ENCODE peak calls at places on chromosomes 6 and 20, in nine cellular contexts. One of them, this sample, is unnamed.

GRCh38 chr6:12119085-12119588 is 107.0 kb downstream of the HIVEP1 start:
- DNase-seq in endodermal cell: no peak
- DNase-seq in CD8-positive, alpha-beta memory T cell: peak; percentile 62
- DNase-seq in hepatocyte: peak; percentile 4
- DNase-seq in lower lobe of right lung: no peak
- DNase-seq in transverse colon: no peak
- DNase-seq in iPS DF 6.9: no peak
- DNase-seq in tibial artery: no peak
- DNase-seq in brain microvascular endothelial cell: no peak
- DNase-seq in this sample: no peak

GRCh38 chr6:90263653-90264052 is 33.0 kb downstream of the BACH2 start:
- DNase-seq in endodermal cell: no peak
- DNase-seq in CD8-positive, alpha-beta memory T cell: no peak
- DNase-seq in hepatocyte: no peak
- DNase-seq in lower lobe of right lung: no peak
- DNase-seq in transverse colon: no peak
- DNase-seq in iPS DF 6.9: no peak
- DNase-seq in tibial artery: no peak
- DNase-seq in brain microvascular endothelial cell: no peak
- DNase-seq in this sample: no peak

GRCh38 chr6:81863123-81863522 is 110.6 kb upstream of the TENT5A start:
- DNase-seq in endodermal cell: peak; percentile 59
- DNase-seq in CD8-positive, alpha-beta memory T cell: no peak
- DNase-seq in hepatocyte: no peak
- DNase-seq in lower lobe of right lung: no peak
- DNase-seq in transverse colon: no peak
- DNase-seq in iPS DF 6.9: no peak
- DNase-seq in tibial artery: no peak
- DNase-seq in brain microvascular endothelial cell: no peak
- DNase-seq in this sample: no peak

GRCh38 chr6:152948150-152948768 is 34.6 kb downstream of the FBXO5 start:
- DNase-seq in endodermal cell: no peak
- DNase-seq in CD8-positive, alpha-beta memory T cell: no peak
- DNase-seq in hepatocyte: peak; percentile 55
- DNase-seq in lower lobe of right lung: no peak
- DNase-seq in transverse colon: no peak
- DNase-seq in iPS DF 6.9: no peak
- DNase-seq in tibial artery: no peak
- DNase-seq in brain microvascular endothelial cell: peak; percentile 25
- DNase-seq in this sample: no peak

GRCh38 chr6:104182811-104183210 is 676.9 kb downstream of the HACE1 start:
- DNase-seq in endodermal cell: no peak
- DNase-seq in CD8-positive, alpha-beta memory T cell: no peak
- DNase-seq in hepatocyte: peak; percentile 9
- DNase-seq in lower lobe of right lung: no peak
- DNase-seq in transverse colon: no peak
- DNase-seq in iPS DF 6.9: no peak
- DNase-seq in tibial artery: no peak
- DNase-seq in brain microvascular endothelial cell: peak; percentile 18
- DNase-seq in this sample: no peak

GRCh38 chr6:11341867-11342266 is 109.4 kb upstream of the NEDD9 start:
- DNase-seq in endodermal cell: no peak
- DNase-seq in CD8-positive, alpha-beta memory T cell: no peak
- DNase-seq in hepatocyte: no peak
- DNase-seq in lower lobe of right lung: no peak
- DNase-seq in transverse colon: no peak
- DNase-seq in iPS DF 6.9: no peak
- DNase-seq in tibial artery: no peak
- DNase-seq in brain microvascular endothelial cell: no peak
- DNase-seq in this sample: no peak

GRCh38 chr6:96116674-96117073 is 100.9 kb downstream of the FUT9 start:
- DNase-seq in endodermal cell: peak; percentile 51
- DNase-seq in CD8-positive, alpha-beta memory T cell: no peak
- DNase-seq in hepatocyte: no peak
- DNase-seq in lower lobe of right lung: no peak
- DNase-seq in transverse colon: no peak
- DNase-seq in iPS DF 6.9: no peak
- DNase-seq in tibial artery: no peak
- DNase-seq in brain microvascular endothelial cell: no peak
- DNase-seq in this sample: no peak

GRCh38 chr20:4170621-4171537 is 155.5 kb upstream of the RNF24 start:
- DNase-seq in endodermal cell: no peak
- DNase-seq in CD8-positive, alpha-beta memory T cell: no peak
- DNase-seq in hepatocyte: peak; percentile 54
- DNase-seq in lower lobe of right lung: no peak
- DNase-seq in transverse colon: no peak
- DNase-seq in iPS DF 6.9: no peak
- DNase-seq in tibial artery: no peak
- DNase-seq in brain microvascular endothelial cell: peak; percentile 6
- DNase-seq in this sample: no peak

GRCh38 chr6:33668914-33669313 is 42.6 kb downstream of the UQCC2 start:
- DNase-seq in endodermal cell: peak; percentile 70
- DNase-seq in CD8-positive, alpha-beta memory T cell: no peak
- DNase-seq in hepatocyte: peak; percentile 60
- DNase-seq in lower lobe of right lung: peak; percentile 81
- DNase-seq in transverse colon: peak; percentile 83
- DNase-seq in iPS DF 6.9: no peak
- DNase-seq in tibial artery: no peak
- DNase-seq in brain microvascular endothelial cell: no peak
- DNase-seq in this sample: no peak

GRCh38 chr20:64166712-64167615 is 2.7 kb downstream of the MYT1 start:
- DNase-seq in endodermal cell: peak; percentile 77
- DNase-seq in CD8-positive, alpha-beta memory T cell: no peak
- DNase-seq in hepatocyte: no peak
- DNase-seq in lower lobe of right lung: peak; percentile 18
- DNase-seq in transverse colon: no peak
- DNase-seq in iPS DF 6.9: no peak
- DNase-seq in tibial artery: no peak
- DNase-seq in brain microvascular endothelial cell: no peak
- DNase-seq in this sample: no peak

DNA sequence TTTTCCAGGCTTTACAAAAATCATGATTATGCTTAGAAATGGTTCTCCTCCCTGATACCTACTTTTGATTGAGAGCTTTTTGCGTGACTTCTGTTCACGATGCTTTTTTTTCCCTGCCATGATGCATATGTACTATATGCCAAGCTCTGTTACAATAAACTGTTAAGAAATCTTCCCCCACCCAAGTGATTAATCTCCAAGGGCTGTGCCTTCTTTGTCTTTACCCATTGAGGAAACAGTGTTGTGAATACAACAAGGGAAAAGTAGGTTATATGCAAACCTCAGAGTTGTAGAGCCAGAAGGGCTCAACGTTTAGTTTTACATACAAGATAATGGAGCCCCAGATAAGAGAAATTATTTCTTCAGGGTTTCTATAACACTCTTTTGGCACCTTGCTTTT is 34.1 kb upstream of the MYLK2 start:
- DNase-seq in endodermal cell: no peak
- DNase-seq in CD8-positive, alpha-beta memory T cell: no peak
- DNase-seq in hepatocyte: no peak
- DNase-seq in lower lobe of right lung: no peak
- DNase-seq in transverse colon: no peak
- DNase-seq in iPS DF 6.9: no peak
- DNase-seq in tibial artery: no peak
- DNase-seq in brain microvascular endothelial cell: no peak
- DNase-seq in this sample: no peak
- H3K36me3 ChIP-seq in endodermal cell: peaks cover 88% of the 10 kb centered on the region
- H3K36me3 ChIP-seq in CD8-positive, alpha-beta memory T cell: no peaks in the 10 kb centered on the region
- H3K36me3 ChIP-seq in hepatocyte: no peaks in the 10 kb centered on the region
- H3K36me3 ChIP-seq in lower lobe of right lung: no peaks in the 10 kb centered on the region
- H3K36me3 ChIP-seq in transverse colon: no peaks in the 10 kb centered on the region
- H3K36me3 ChIP-seq in iPS DF 6.9: peaks cover 13% of the 10 kb centered on the region
- H3K36me3 ChIP-seq in tibial artery: no peaks in the 10 kb centered on the region
- H3K36me3 ChIP-seq in brain microvascular endothelial cell: peaks cover 19% of the 10 kb centered on the region
- H3K36me3 ChIP-seq in this sample: no peaks in the 10 kb centered on the region

DNA sequence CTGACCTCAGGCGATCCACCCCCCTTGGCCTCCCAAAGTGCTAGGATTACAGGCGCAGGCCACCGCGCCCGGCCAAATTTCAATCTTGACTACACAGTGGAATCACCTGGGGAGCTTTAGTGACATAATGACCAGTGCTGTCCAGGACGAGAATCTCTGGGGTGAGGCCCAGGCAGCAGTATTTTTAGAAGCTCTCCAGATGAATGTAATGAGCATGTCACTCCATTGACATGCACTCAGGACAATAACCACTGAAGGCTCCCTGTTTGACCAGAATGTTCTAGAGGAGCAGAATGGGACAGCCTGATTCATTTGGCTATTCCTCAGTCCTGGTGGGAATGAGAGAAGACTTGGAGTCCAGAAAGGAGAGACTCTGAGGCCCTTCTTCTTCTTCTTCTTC is 39.2 kb downstream of the SRSF3 start:
- DNase-seq in endodermal cell: no peak
- DNase-seq in CD8-positive, alpha-beta memory T cell: no peak
- DNase-seq in hepatocyte: no peak
- DNase-seq in lower lobe of right lung: no peak
- DNase-seq in transverse colon: no peak
- DNase-seq in iPS DF 6.9: no peak
- DNase-seq in tibial artery: no peak
- DNase-seq in brain microvascular endothelial cell: no peak
- DNase-seq in this sample: peak; percentile 30
- H3K36me3 ChIP-seq in endodermal cell: no peaks in the 10 kb centered on the region
- H3K36me3 ChIP-seq in CD8-positive, alpha-beta memory T cell: no peaks in the 10 kb centered on the region
- H3K36me3 ChIP-seq in hepatocyte: no peaks in the 10 kb centered on the region
- H3K36me3 ChIP-seq in lower lobe of right lung: no peaks in the 10 kb centered on the region
- H3K36me3 ChIP-seq in transverse colon: no peaks in the 10 kb centered on the region
- H3K36me3 ChIP-seq in iPS DF 6.9: no peaks in the 10 kb centered on the region
- H3K36me3 ChIP-seq in tibial artery: no peaks in the 10 kb centered on the region
- H3K36me3 ChIP-seq in brain microvascular endothelial cell: no peaks in the 10 kb centered on the region
- H3K36me3 ChIP-seq in this sample: no peaks in the 10 kb centered on the region

GRCh38 chr20:34925341-34925740 is 30.3 kb downstream of the GSS start:
- DNase-seq in endodermal cell: no peak
- DNase-seq in CD8-positive, alpha-beta memory T cell: no peak
- DNase-seq in hepatocyte: no peak
- DNase-seq in lower lobe of right lung: no peak
- DNase-seq in transverse colon: no peak
- DNase-seq in iPS DF 6.9: no peak
- DNase-seq in tibial artery: no peak
- DNase-seq in brain microvascular endothelial cell: no peak
- DNase-seq in this sample: no peak
- H3K36me3 ChIP-seq in endodermal cell: peaks cover 24% of the 10 kb centered on the region
- H3K36me3 ChIP-seq in CD8-positive, alpha-beta memory T cell: no peaks in the 10 kb centered on the region
- H3K36me3 ChIP-seq in hepatocyte: no peaks in the 10 kb centered on the region
- H3K36me3 ChIP-seq in lower lobe of right lung: peaks cover 98% of the 10 kb centered on the region
- H3K36me3 ChIP-seq in transverse colon: peaks cover 7% of the 10 kb centered on the region
- H3K36me3 ChIP-seq in iPS DF 6.9: peaks cover 20% of the 10 kb centered on the region
- H3K36me3 ChIP-seq in tibial artery: peaks cover 79% of the 10 kb centered on the region
- H3K36me3 ChIP-seq in brain microvascular endothelial cell: peaks cover 38% of the 10 kb centered on the region
- H3K36me3 ChIP-seq in this sample: peaks cover 73% of the 10 kb centered on the region

GRCh38 chr20:48629960-48630315 is 197.9 kb downstream of the PREX1 start:
- DNase-seq in endodermal cell: no peak
- DNase-seq in CD8-positive, alpha-beta memory T cell: no peak
- DNase-seq in hepatocyte: no peak
- DNase-seq in lower lobe of right lung: peak; percentile 22
- DNase-seq in transverse colon: no peak
- DNase-seq in iPS DF 6.9: no peak
- DNase-seq in tibial artery: no peak
- DNase-seq in brain microvascular endothelial cell: no peak
- DNase-seq in this sample: peak; percentile 23

GRCh38 chr20:48626938-48627736 is 200.7 kb downstream of the PREX1 start:
- DNase-seq in endodermal cell: no peak
- DNase-seq in CD8-positive, alpha-beta memory T cell: no peak
- DNase-seq in hepatocyte: no peak
- DNase-seq in lower lobe of right lung: peak; percentile 40
- DNase-seq in transverse colon: no peak
- DNase-seq in iPS DF 6.9: no peak
- DNase-seq in tibial artery: no peak
- DNase-seq in brain microvascular endothelial cell: no peak
- DNase-seq in this sample: no peak

GRCh38 chr20:48629069-48629959 is 198.5 kb downstream of the PREX1 start:
- DNase-seq in endodermal cell: no peak
- DNase-seq in CD8-positive, alpha-beta memory T cell: no peak
- DNase-seq in hepatocyte: no peak
- DNase-seq in lower lobe of right lung: peak; percentile 36
- DNase-seq in transverse colon: no peak
- DNase-seq in iPS DF 6.9: no peak
- DNase-seq in tibial artery: no peak
- DNase-seq in brain microvascular endothelial cell: no peak
- DNase-seq in this sample: peak; percentile 42

GRCh38 chr20:48626226-48626937 is 201.4 kb downstream of the PREX1 start:
- DNase-seq in endodermal cell: no peak
- DNase-seq in CD8-positive, alpha-beta memory T cell: no peak
- DNase-seq in hepatocyte: no peak
- DNase-seq in lower lobe of right lung: peak; percentile 40
- DNase-seq in transverse colon: no peak
- DNase-seq in iPS DF 6.9: no peak
- DNase-seq in tibial artery: peak; percentile 77
- DNase-seq in brain microvascular endothelial cell: no peak
- DNase-seq in this sample: no peak

DNA sequence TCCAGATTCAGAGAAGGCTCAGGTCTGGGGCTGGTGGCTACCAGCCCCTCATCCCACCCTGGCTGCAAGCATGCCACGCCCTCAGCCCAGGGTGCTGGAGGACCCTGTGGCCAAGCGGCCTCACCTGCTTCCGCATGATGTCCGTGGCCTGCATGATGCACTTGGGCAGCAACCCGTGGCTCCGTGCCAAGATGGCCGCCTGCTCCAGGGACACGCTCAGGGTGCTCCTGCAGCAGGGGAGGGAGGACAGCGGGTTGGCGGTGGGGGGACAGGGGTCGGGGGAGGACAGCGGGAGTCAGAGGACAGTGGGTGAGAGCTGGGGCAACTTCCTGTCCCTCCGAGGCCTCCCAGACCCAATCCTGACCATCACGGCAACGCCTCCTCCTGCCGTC is 200.1 kb downstream of the PREX1 start:
- DNase-seq in endodermal cell: no peak
- DNase-seq in CD8-positive, alpha-beta memory T cell: no peak
- DNase-seq in hepatocyte: no peak
- DNase-seq in lower lobe of right lung: peak; percentile 57
- DNase-seq in transverse colon: no peak
- DNase-seq in iPS DF 6.9: no peak
- DNase-seq in tibial artery: no peak
- DNase-seq in brain microvascular endothelial cell: no peak
- DNase-seq in this sample: no peak
- H3K36me3 ChIP-seq in endodermal cell: peaks cover 73% of the 10 kb centered on the region
- H3K36me3 ChIP-seq in CD8-positive, alpha-beta memory T cell: peaks cover 18% of the 10 kb centered on the region
- H3K36me3 ChIP-seq in hepatocyte: no peaks in the 10 kb centered on the region
- H3K36me3 ChIP-seq in lower lobe of right lung: peaks cover 89% of the 10 kb centered on the region
- H3K36me3 ChIP-seq in transverse colon: no peaks in the 10 kb centered on the region
- H3K36me3 ChIP-seq in iPS DF 6.9: no peaks in the 10 kb centered on the region
- H3K36me3 ChIP-seq in tibial artery: peaks cover 90% of the 10 kb centered on the region
- H3K36me3 ChIP-seq in brain microvascular endothelial cell: peaks cover 9% of the 10 kb centered on the region
- H3K36me3 ChIP-seq in this sample: no peaks in the 10 kb centered on the region

DNA sequence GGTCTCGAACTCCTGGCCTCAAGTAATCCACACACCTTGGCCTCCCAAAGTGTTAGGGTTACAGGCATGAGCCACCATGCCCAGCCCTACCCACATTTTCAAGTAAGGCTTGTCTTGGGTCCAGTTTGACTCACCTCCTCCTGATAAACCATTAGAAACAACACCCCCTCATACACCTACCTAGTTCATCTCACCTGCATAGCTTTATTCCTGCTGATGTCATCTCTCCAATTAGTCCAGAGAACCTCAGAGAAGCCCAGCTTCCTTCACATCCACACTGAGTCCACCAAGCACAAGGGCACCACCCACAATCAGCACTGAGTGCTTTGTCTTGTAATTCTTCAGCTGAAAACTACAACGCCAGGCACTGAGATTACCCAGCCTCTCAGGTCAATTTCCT is 35.3 kb downstream of the KIF16B start:
- DNase-seq in endodermal cell: no peak
- DNase-seq in CD8-positive, alpha-beta memory T cell: no peak
- DNase-seq in hepatocyte: no peak
- DNase-seq in lower lobe of right lung: no peak
- DNase-seq in transverse colon: no peak
- DNase-seq in iPS DF 6.9: no peak
- DNase-seq in tibial artery: no peak
- DNase-seq in brain microvascular endothelial cell: no peak
- DNase-seq in this sample: no peak
- H3K36me3 ChIP-seq in endodermal cell: no peaks in the 10 kb centered on the region
- H3K36me3 ChIP-seq in CD8-positive, alpha-beta memory T cell: no peaks in the 10 kb centered on the region
- H3K36me3 ChIP-seq in hepatocyte: no peaks in the 10 kb centered on the region
- H3K36me3 ChIP-seq in lower lobe of right lung: no peaks in the 10 kb centered on the region
- H3K36me3 ChIP-seq in transverse colon: no peaks in the 10 kb centered on the region
- H3K36me3 ChIP-seq in iPS DF 6.9: no peaks in the 10 kb centered on the region
- H3K36me3 ChIP-seq in tibial artery: no peaks in the 10 kb centered on the region
- H3K36me3 ChIP-seq in brain microvascular endothelial cell: no peaks in the 10 kb centered on the region
- H3K36me3 ChIP-seq in this sample: no peaks in the 10 kb centered on the region